ENCODE peak calls at places on chromosomes 3 and 15, in nine cellular contexts. One of them, this sample, is unnamed.

GRCh38 chr3:13299531-13300155 is 120.5 kb downstream of the NUP210 start:
- DNase-seq in GM04504: no peak
- DNase-seq in COLO829: no peak
- DNase-seq in astrocyte of the spinal cord: no peak
- DNase-seq in ovary: no peak
- DNase-seq in pons: no peak
- DNase-seq in DND-41: no peak
- DNase-seq in ELR: no peak
- DNase-seq in stimulated activated CD4-positive, alpha-beta T cell treated with anti-CD3 and anti-CD28 coated beads, Interleukin-4, amount 100 ng/mL, for 1 hour: no peak
- DNase-seq in this sample: no peak

GRCh38 chr3:24110051-24110450 is 165.0 kb downstream of the NR1D2 start:
- DNase-seq in DND-41: no peak
- DNase-seq in stimulated activated CD4-positive, alpha-beta T cell treated with anti-CD3 and anti-CD28 coated beads, Interleukin-4, amount 100 ng/mL, for 1 hour: no peak
- DNase-seq in astrocyte of the spinal cord: no peak
- DNase-seq in ELR: no peak
- DNase-seq in COLO829: no peak
- DNase-seq in ovary: no peak
- DNase-seq in GM04504: peak; percentile 76
- DNase-seq in pons: no peak
- DNase-seq in this sample: no peak

GRCh38 chr3:122973893-122974615 is 53.5 kb downstream of the SEMA5B start:
- DNase-seq in ovary: no peak
- DNase-seq in astrocyte of the spinal cord: no peak
- DNase-seq in pons: no peak
- DNase-seq in COLO829: no peak
- DNase-seq in GM04504: no peak
- DNase-seq in stimulated activated CD4-positive, alpha-beta T cell treated with anti-CD3 and anti-CD28 coated beads, Interleukin-4, amount 100 ng/mL, for 1 hour: no peak
- DNase-seq in DND-41: no peak
- DNase-seq in ELR: no peak
- DNase-seq in this sample: no peak

GRCh38 chr3:187046033-187046432 is 93.3 kb downstream of the RPL39L start:
- DNase-seq in DND-41: no peak
- DNase-seq in GM04504: no peak
- DNase-seq in stimulated activated CD4-positive, alpha-beta T cell treated with anti-CD3 and anti-CD28 coated beads, Interleukin-4, amount 100 ng/mL, for 1 hour: no peak
- DNase-seq in COLO829: no peak
- DNase-seq in ovary: no peak
- DNase-seq in astrocyte of the spinal cord: no peak
- DNase-seq in pons: no peak
- DNase-seq in ELR: no peak
- DNase-seq in this sample: no peak

GRCh38 chr3:23183731-23184130 is 19.4 kb upstream of the UBE2E2 start:
- DNase-seq in stimulated activated CD4-positive, alpha-beta T cell treated with anti-CD3 and anti-CD28 coated beads, Interleukin-4, amount 100 ng/mL, for 1 hour: no peak
- DNase-seq in astrocyte of the spinal cord: peak; percentile 62
- DNase-seq in ovary: no peak
- DNase-seq in COLO829: peak; percentile 16
- DNase-seq in ELR: peak; percentile 74
- DNase-seq in DND-41: no peak
- DNase-seq in GM04504: no peak
- DNase-seq in pons: peak; percentile 72
- DNase-seq in this sample: peak; percentile 39

GRCh38 chr15:71802770-71803169 is 7.6 kb upstream of the NR2E3 start:
- DNase-seq in DND-41: no peak
- DNase-seq in stimulated activated CD4-positive, alpha-beta T cell treated with anti-CD3 and anti-CD28 coated beads, Interleukin-4, amount 100 ng/mL, for 1 hour: peak; percentile 20
- DNase-seq in astrocyte of the spinal cord: no peak
- DNase-seq in ELR: no peak
- DNase-seq in ovary: no peak
- DNase-seq in pons: no peak
- DNase-seq in GM04504: no peak
- DNase-seq in COLO829: no peak
- DNase-seq in this sample: no peak

GRCh38 chr3:17238029-17238428 is 353.3 kb downstream of the PLCL2 start:
- DNase-seq in GM04504: no peak
- DNase-seq in stimulated activated CD4-positive, alpha-beta T cell treated with anti-CD3 and anti-CD28 coated beads, Interleukin-4, amount 100 ng/mL, for 1 hour: no peak
- DNase-seq in astrocyte of the spinal cord: no peak
- DNase-seq in DND-41: no peak
- DNase-seq in pons: no peak
- DNase-seq in ELR: no peak
- DNase-seq in ovary: no peak
- DNase-seq in COLO829: no peak
- DNase-seq in this sample: no peak

GRCh38 chr15:35394416-35394815 is 151.5 kb downstream of the DPH6 start:
- DNase-seq in DND-41: no peak
- DNase-seq in ovary: no peak
- DNase-seq in ELR: no peak
- DNase-seq in stimulated activated CD4-positive, alpha-beta T cell treated with anti-CD3 and anti-CD28 coated beads, Interleukin-4, amount 100 ng/mL, for 1 hour: no peak
- DNase-seq in astrocyte of the spinal cord: no peak
- DNase-seq in GM04504: no peak
- DNase-seq in pons: no peak
- DNase-seq in COLO829: no peak
- DNase-seq in this sample: no peak

GRCh38 chr3:71710906-71711494 is 14.2 kb downstream of the EIF4E3 start:
- DNase-seq in ovary: no peak
- DNase-seq in COLO829: peak; percentile 90
- DNase-seq in pons: peak; percentile 89
- DNase-seq in GM04504: no peak
- DNase-seq in ELR: peak; percentile 68
- DNase-seq in astrocyte of the spinal cord: peak; percentile 57
- DNase-seq in stimulated activated CD4-positive, alpha-beta T cell treated with anti-CD3 and anti-CD28 coated beads, Interleukin-4, amount 100 ng/mL, for 1 hour: no peak
- DNase-seq in DND-41: no peak
- DNase-seq in this sample: peak; percentile 68

GRCh38 chr3:17678116-17678741 is 64.2 kb downstream of the TBC1D5 start:
- DNase-seq in ovary: no peak
- DNase-seq in COLO829: peak; percentile 40
- DNase-seq in pons: no peak
- DNase-seq in ELR: peak; percentile 69
- DNase-seq in GM04504: no peak
- DNase-seq in stimulated activated CD4-positive, alpha-beta T cell treated with anti-CD3 and anti-CD28 coated beads, Interleukin-4, amount 100 ng/mL, for 1 hour: no peak
- DNase-seq in astrocyte of the spinal cord: peak; percentile 52
- DNase-seq in DND-41: no peak
- DNase-seq in this sample: peak; percentile 29